ENCODE peak calls at places on chromosomes 16 and 17, in nine cellular contexts. G is endothelial cell, R is uterus, T is kidney epithelial cell, I is WERI-Rb-1, U is stomach, F is cardiac fibroblast, X is mesothelial cell of epicardium, S is H9. V is an unnamed sample.

GRCh38 chr17:40900819-40901356 is 15.8 kb upstream of the KRT20 start:
- DNase-seq in S (no peak), X (no peak), T (no peak), F (no peak), R (no peak), U (no peak), G (no peak), I (no peak), V (no peak)

GRCh38 chr17:31696184-31696602 is 162.9 kb downstream of the COPRS start:
- DNase-seq in F (peak), U (peak), S (peak), T (no peak), X (peak), G (no peak), I (no peak), R (peak), V (peak)

GRCh38 chr16:57997528-57998265 is 2.8 kb downstream of the ZNF319 start:
- DNase-seq in U (no peak), X (no peak), F (no peak), S (no peak), T (no peak), I (no peak), R (no peak), G (no peak), V (no peak)

GRCh38 chr17:10769840-10770239 is 34.1 kb downstream of the TMEM238L start:
- DNase-seq in I (no peak), X (no peak), G (no peak), U (no peak), T (no peak), S (no peak), R (no peak), F (no peak), V (no peak)

GRCh38 chr17:4444782-4445473 is 11.2 kb downstream of the SPNS3 start:
- DNase-seq in G (no peak), T (no peak), S (no peak), U (peak), R (no peak), X (no peak), I (no peak), F (no peak), V (no peak)

GRCh38 chr16:35744084-35744483 is 2284.7 kb downstream of the TP53TG3F start:
- DNase-seq in F (no peak), U (no peak), T (no peak), G (no peak), R (no peak), S (no peak), I (no peak), X (no peak), V (no peak)

GRCh38 chr17:31672161-31672819 is 186.8 kb downstream of the COPRS start:
- DNase-seq in S (peak), G (no peak), U (no peak), T (no peak), X (no peak), I (no peak), R (no peak), F (no peak), V (no peak)

GRCh38 chr17:77142689-77143088 is 1.9 kb downstream of the SEC14L1 start:
- DNase-seq in F (no peak), I (no peak), G (no peak), S (no peak), X (no peak), U (no peak), T (no peak), R (no peak), V (no peak)

GRCh38 chr17:68812876-68813584 is 142.2 kb downstream of the ABCA8 start:
- DNase-seq in T (no peak), S (no peak), F (no peak), X (no peak), G (no peak), R (no peak), U (no peak), I (no peak), V (no peak)

GRCh38 chr17:81393684-81394376 is 1.4 kb upstream of the BAHCC1 start:
- DNase-seq in G (peak), T (peak), I (peak), U (peak), S (peak), X (peak), R (peak), F (peak), V (peak)

GRCh38 chr17:53900951-53901350 is 78.2 kb downstream of the KIF2B start:
- DNase-seq in R (no peak), I (no peak), G (no peak), S (no peak), T (no peak), U (no peak), F (no peak), X (no peak), V (no peak)

GRCh38 chr16:1167276-1168107 is 14.6 kb downstream of the CACNA1H start:
- DNase-seq in X (no peak), U (no peak), F (no peak), I (peak), R (no peak), G (no peak), T (no peak), S (no peak), V (no peak)

GRCh38 chr17:67477687-67478086 is 100.6 kb downstream of the PITPNC1 start:
- DNase-seq in R (no peak), U (no peak), X (no peak), T (no peak), G (no peak), S (no peak), F (peak), I (no peak), V (no peak)

DNA sequence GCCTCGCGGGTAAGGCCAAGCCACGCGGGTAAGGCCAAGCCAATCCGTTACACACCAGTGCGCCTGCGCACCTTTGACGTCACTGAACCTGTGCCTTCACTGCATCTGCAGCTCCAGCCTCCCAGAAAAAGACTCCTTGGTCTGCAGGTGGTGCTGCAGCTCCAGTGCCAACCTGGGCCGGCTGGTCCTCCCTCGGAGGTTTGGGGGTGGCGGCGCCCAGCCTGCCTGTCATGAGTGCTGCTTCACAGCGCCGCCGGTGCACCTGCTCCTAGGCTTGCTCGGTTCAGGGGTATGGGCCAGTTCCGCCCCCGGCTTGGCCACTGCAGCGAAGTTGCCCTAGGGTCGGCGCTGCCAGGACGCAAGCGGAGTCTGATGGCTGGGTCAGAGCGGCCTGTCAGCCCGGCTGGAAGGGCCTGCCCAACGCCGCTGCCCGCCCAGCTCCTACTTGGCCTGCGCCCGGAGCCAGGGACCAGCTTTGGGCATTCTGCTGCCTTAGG is 146.6 kb downstream of the USP22 start:
- DNase-seq in R (peak), X (no peak), G (no peak), F (peak), T (no peak), I (no peak), S (peak), U (peak), V (no peak)
- TF ChIP-seq CTCF in R (no peak), X (no peak), G (no peak), F (no peak), T (peak), I (no peak), S (no peak), U (no peak), V (no peak)

DNA sequence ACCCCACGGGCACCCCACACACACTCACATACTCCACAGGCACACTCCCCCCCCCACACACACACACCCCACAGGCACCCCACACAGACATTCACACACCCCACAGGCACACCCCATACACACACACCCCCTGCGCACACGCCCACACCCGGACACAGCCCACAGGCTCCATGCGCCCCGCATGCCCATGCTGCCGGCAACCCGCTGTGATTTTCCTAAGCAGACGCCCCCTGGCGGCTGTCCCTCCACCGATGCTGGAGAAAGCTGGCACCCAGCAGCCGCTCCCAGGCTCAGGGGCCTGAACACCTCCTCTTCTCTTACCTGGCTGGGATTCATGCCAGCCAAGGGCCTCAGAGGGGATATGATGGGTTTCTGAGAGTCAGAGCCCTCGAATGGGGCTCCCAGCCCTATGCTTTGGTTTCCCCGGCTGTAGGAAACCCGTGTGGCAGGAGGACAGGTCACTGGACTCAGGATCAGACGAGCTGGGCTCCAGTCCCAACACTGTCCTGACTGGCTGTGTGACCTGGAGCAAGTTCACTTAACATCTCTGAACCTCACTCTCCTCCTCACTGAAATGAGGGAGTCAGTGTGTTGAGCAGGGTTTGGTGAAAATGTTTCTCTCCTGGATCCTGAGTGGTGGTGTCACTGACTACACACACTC is 19.6 kb upstream of the TNFRSF13B start:
- DNase-seq in U (peak), S (peak), X (peak), F (peak), I (peak), G (peak), R (peak), T (no peak), V (peak)
- TF ChIP-seq CTCF in U (peak), S (peak), X (peak), F (peak), I (peak), G (peak), R (peak), T (peak), V (peak)

DNA sequence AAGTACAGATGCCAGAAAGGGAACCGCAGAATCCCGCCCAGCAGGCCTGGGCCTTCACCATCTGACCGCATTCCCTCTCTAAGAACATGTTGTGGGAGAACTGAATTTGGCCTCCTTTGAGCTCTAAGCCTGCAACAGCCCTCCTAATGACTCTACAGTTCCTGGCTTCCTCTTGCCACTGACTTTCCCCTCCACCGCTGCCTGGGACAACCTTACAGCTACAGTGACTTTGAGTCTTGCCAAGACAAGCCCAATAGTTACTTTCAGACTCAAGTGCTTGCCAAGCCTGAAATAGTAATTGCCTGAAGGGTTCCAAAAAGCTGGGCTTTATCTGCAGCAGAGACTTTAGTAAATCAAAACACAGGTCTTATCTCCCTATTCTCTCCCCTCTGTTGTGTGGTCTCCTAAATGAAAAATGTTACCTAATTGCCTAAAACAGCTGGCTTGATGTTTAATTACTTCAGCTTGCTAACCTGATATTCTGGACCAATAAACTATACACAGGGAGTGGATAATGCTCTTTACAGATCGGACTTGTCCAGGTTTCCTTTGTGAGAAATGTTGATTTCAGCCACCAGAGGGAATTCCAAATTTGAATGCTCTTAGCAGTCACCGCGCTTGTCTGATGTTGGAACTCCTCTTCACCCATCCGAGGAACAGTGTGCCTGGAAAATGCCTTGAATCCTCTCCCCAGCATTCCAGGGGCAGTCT is 85.1 kb upstream of the TBX2 start:
- DNase-seq in I (no peak), U (peak), G (no peak), T (no peak), F (peak), S (no peak), R (peak), X (no peak), V (no peak)
- TF ChIP-seq CTCF in I (no peak), U (no peak), G (no peak), T (no peak), F (peak), S (no peak), R (peak), X (peak), V (peak)

GRCh38 chr17:21817791-21818364 is 125.6 kb downstream of the KCNJ18 start:
- DNase-seq in U (no peak), R (no peak), S (no peak), X (no peak), F (no peak), G (no peak), T (no peak), I (no peak), V (no peak)

GRCh38 chr17:21823130-21823529 is 130.8 kb downstream of the KCNJ18 start:
- DNase-seq in T (no peak), F (no peak), G (no peak), S (no peak), X (no peak), R (no peak), I (no peak), U (no peak), V (no peak)

DNA sequence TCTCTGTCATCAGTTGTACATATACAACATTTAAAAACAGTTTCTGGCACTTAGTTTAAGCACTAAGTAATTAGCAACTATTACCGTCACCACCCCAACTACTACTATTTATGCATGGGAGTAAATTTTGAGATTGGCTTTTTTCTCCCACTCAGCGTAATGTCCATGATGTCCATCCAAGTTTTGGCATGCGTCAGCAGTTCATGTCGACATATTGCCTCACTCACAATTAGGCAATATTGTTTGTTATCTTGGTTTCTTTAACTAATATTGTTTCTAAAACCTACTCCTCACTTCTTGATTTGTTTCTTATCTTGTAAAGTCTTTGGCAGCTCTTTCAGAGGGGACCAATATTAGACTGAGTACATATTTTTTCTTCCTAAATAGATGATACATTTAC is 131.3 kb downstream of the KCNJ18 start:
- DNase-seq in F (no peak), R (no peak), X (no peak), T (no peak), S (no peak), U (no peak), G (no peak), I (no peak), V (no peak)
- TF ChIP-seq CTCF in F (no peak), R (no peak), X (no peak), T (no peak), S (no peak), U (no peak), G (no peak), I (no peak), V (no peak)

DNA sequence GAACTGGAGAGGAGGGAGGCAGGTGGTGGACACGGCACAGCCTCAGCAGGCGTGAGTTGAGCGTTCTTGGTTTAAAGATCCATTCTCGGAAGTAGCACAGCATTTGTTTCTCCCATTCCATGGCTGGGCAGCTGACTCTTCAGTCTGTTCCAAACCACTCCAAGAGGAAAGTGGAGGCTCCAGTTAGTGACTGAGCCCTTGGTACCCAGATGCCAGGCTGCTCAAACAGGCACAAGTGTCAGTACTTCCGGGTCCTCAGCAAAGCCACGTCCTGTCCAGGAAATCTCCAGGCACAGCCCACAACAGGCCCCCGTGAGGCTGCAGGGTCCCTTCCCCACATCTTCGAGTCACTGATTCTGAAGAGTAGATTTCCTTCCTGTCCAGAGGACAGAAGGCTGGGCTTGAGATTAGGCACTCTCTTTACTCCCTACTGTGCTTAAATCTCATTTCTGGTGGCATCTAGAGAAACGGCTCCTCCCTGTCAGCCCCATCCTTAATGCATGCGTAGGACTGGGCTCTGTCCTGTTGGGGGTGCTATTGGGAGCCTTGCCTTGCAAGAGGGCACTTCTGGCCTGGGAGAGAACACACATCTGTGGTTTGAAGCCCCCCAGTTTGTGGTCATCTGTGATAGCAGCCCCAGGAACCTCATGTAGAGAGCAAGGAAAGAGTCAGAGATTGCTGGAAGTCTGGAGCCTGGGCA is 39.7 kb upstream of the NAT9 start:
- DNase-seq in X (no peak), G (peak), F (no peak), S (peak), I (peak), R (no peak), U (no peak), T (no peak), V (no peak)
- TF ChIP-seq CTCF in X (no peak), G (peak), F (no peak), S (peak), I (peak), R (no peak), U (no peak), T (no peak), V (no peak)

DNA sequence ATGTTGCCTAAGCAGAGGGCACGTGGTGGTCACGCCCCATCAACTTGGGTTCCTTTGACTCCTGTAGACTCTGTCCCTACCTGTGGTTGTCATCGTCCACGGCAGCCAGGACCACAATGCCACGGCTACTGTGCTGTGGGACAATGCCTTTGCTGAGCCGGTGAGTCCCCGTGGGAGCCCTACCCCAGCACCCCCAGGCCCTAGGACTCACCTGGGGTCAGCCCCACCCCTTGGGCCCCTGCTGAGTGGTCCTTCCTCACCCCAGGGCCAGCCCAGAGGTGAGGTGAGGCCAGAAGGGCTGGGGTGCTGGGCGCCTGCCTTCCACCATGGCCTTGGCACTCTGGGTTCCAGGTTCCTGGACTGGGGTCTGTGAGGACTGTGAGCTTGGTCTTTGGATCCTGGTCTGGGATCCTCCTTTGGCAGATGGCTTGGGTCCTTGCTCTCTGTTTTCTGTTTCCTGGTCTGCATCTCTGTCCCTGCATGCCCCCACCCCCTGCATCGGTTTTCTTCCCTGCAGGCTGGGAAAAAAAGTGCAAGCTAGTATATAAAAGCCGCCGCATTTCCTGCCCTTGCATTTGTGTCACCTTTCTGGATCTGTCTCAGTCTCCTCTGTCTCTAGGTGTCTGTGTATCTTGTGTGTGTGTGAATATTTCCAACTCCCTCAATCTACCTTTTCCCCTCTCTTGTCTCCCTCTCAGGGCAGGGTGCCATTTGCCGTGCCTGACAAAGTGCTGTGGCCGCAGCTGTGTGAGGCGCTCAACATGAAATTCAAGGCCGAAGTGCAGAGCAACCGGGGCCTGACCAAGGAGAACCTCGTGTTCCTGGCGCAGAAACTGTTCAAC is 17.5 kb downstream of the STAT5A start:
- DNase-seq in S (no peak), T (no peak), G (no peak), I (no peak), R (no peak), X (no peak), U (no peak), F (no peak), V (no peak)
- TF ChIP-seq CTCF in S (no peak), T (no peak), G (no peak), I (no peak), R (no peak), X (no peak), U (no peak), F (no peak), V (no peak)

GRCh38 chr16:6349725-6350124 is 982.9 kb upstream of the RBFOX1 start:
- DNase-seq in G (no peak), F (no peak), X (no peak), S (no peak), R (no peak), I (no peak), T (no peak), U (no peak), V (no peak)

GRCh38 chr16:6343157-6343556 is 989.5 kb upstream of the RBFOX1 start:
- DNase-seq in X (no peak), G (no peak), T (no peak), R (no peak), I (no peak), U (no peak), F (no peak), S (no peak), V (no peak)

GRCh38 chr16:6341993-6342392 is 990.7 kb upstream of the RBFOX1 start:
- DNase-seq in S (peak), F (no peak), R (no peak), U (no peak), G (no peak), T (no peak), X (no peak), I (no peak), V (no peak)

GRCh38 chr16:6345090-6345489 is 987.6 kb upstream of the RBFOX1 start:
- DNase-seq in I (no peak), F (no peak), T (no peak), R (no peak), S (no peak), G (no peak), U (no peak), X (no peak), V (no peak)
- TF ChIP-seq CTCF in I (peak), F (no peak), T (no peak), R (no peak), S (peak), G (no peak), U (no peak), X (no peak), V (peak)

DNA sequence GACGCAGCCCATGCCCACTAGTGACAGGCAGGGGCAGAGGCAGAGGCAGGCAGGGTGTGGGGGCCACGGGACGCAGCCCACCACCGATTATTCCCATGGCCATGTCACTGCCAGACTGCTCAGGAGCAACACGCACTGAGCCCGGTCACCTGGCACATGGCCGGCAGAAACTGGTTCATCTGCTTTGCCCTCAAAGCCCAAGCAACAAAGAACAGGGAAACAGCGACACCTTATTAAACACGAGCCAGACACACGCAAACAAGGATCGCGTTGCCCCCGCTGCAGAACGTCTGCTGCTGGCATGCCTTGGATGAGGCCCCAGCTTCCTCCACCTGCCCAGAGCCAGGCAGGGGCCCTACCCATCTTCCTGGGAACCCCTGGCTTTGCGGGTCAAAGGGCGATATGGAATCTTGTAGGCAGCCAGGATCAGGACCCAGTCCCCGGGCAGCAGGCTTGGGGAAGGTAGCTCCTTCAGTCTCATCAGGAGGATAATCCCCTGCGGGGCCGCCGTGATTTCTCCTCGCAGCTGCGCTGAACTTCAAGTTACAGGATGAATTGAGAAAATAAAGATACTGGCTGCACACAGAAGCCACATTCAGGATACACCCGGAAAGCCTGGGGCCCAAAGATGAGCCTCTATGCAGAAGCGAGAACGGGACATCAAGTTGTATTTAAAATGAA is 4.8 kb downstream of the TBC1D16 start:
- DNase-seq in U (peak), X (no peak), R (no peak), G (no peak), S (no peak), F (no peak), I (peak), T (no peak), V (no peak)
- TF ChIP-seq CTCF in U (peak), X (no peak), R (no peak), G (no peak), S (no peak), F (no peak), I (peak), T (no peak), V (no peak)